ENCODE peak calls at places on chromosomes 11 and 22, in five cellular contexts. M, O, S, V and J are unnamed samples.

GRCh38 chr22:27792452-27793165 is 8.9 kb downstream of the MN1 start:
- DNase-seq in S (no peak), O (no peak), V (no peak), M (no peak), J (no peak)

GRCh38 chr11:118226294-118226693 is 1.5 kb upstream of the JAML start:
- DNase-seq in M (no peak), S (no peak), V (no peak), O (no peak), J (no peak)

GRCh38 chr11:67732045-67732787 is 57.8 kb upstream of the ALDH3B2 start:
- DNase-seq in V (no peak), O (no peak), M (no peak), S (no peak), J (no peak)

GRCh38 chr11:44327730-44328691 is 18.1 kb upstream of the ALX4 start:
- DNase-seq in S (no peak), V (no peak), O (no peak), M (no peak), J (no peak)

GRCh38 chr11:67312187-67313021 is 9.1 kb downstream of the SSH3 start:
- DNase-seq in S (no peak), V (no peak), M (peak), O (no peak), J (peak)

GRCh38 chr11:113314389-113315301 is at the start of gene TTC12:
- DNase-seq in S (peak), O (peak), M (peak), V (peak), J (peak)

GRCh38 chr22:41912338-41913039 is 2.4 kb downstream of the SHISA8 start:
- DNase-seq in O (no peak), S (no peak), V (no peak), M (no peak), J (no peak)

GRCh38 chr11:107908211-107908610 is 20.0 kb upstream of the RAB39A start:
- DNase-seq in S (no peak), V (no peak), M (no peak), O (no peak), J (no peak)

GRCh38 chr11:113957016-113957415 is 17.9 kb upstream of the HTR3A start:
- DNase-seq in S (no peak), V (no peak), M (no peak), O (no peak), J (no peak)

GRCh38 chr11:11975201-11976092 is 33.0 kb downstream of the DKK3 start:
- DNase-seq in V (no peak), M (no peak), O (no peak), S (no peak), J (no peak)

GRCh38 chr11:16788141-16789060 is 50.0 kb downstream of the C11orf58 start:
- DNase-seq in M (peak), V (peak), O (peak), S (peak), J (peak)

GRCh38 chr11:114291381-114291780 is 4.8 kb upstream of the NNMT start:
- DNase-seq in O (peak), M (no peak), V (peak), S (peak), J (no peak)

GRCh38 chr11:133978816-133979215 is 22.0 kb upstream of the IGSF9B start:
- DNase-seq in O (no peak), M (peak), S (peak), V (no peak), J (no peak)

GRCh38 chr11:64729851-64730382 is 6.9 kb upstream of the NRXN2 start:
- DNase-seq in S (no peak), V (peak), O (peak), M (no peak), J (no peak)

GRCh38 chr11:129750343-129751292 is 65.0 kb upstream of the TMEM45B start:
- DNase-seq in M (peak), V (peak), O (peak), S (peak), J (no peak)

GRCh38 chr11:130839950-130840666 is 76.2 kb downstream of the SNX19 start:
- DNase-seq in M (no peak), V (peak), S (peak), O (peak), J (no peak)

GRCh38 chr11:115333106-115333505 is 171.1 kb downstream of the CADM1 start:
- DNase-seq in O (no peak), M (peak), S (peak), V (peak), J (no peak)

GRCh38 chr11:83120328-83120727 is 36.6 kb upstream of the PCF11 start:
- DNase-seq in M (no peak), S (peak), O (no peak), V (peak), J (no peak)

GRCh38 chr22:38564669-38565068 is 5.3 kb downstream of the DMC1 start:
- DNase-seq in V (no peak), M (no peak), O (no peak), S (peak), J (no peak)

GRCh38 chr11:34560511-34560910 is 46.9 kb upstream of the ELF5 start:
- DNase-seq in O (no peak), M (no peak), S (no peak), V (no peak), J (no peak)

GRCh38 chr11:103609117-103610066 is 427.0 kb upstream of the DDI1 start:
- DNase-seq in O (no peak), S (peak), M (peak), V (peak), J (peak)

GRCh38 chr22:31857247-31857646 is 87.1 kb upstream of the YWHAH start:
- DNase-seq in V (no peak), M (peak), S (no peak), O (no peak), J (no peak)

GRCh38 chr11:115745041-115745440 is 240.8 kb upstream of the CADM1 start:
- DNase-seq in S (no peak), O (no peak), M (no peak), V (no peak), J (no peak)

GRCh38 chr11:12110714-12111481 is 508 bp downstream of the MICAL2 start:
- DNase-seq in M (peak), S (no peak), V (peak), O (no peak), J (no peak)

GRCh38 chr11:76135491-76135890 is 70.8 kb downstream of the WNT11 start:
- DNase-seq in O (no peak), M (no peak), V (no peak), S (no peak), J (no peak)

GRCh38 chr11:128496684-128497056 is 90.7 kb downstream of the ETS1 start:
- DNase-seq in M (no peak), V (no peak), S (no peak), O (no peak), J (no peak)

GRCh38 chr11:119933164-119933563 is 204.2 kb upstream of the NECTIN1 start:
- DNase-seq in S (no peak), M (no peak), V (no peak), O (no peak), J (no peak)

GRCh38 chr22:35622132-35622913 is 5.2 kb upstream of the MB start:
- DNase-seq in M (no peak), S (no peak), V (no peak), O (no peak), J (no peak)

GRCh38 chr11:115303929-115304328 is 200.3 kb downstream of the CADM1 start:
- DNase-seq in M (no peak), O (no peak), S (no peak), V (no peak), J (no peak)

GRCh38 chr11:112454841-112455240 is 194.2 kb upstream of the PLET1 start:
- DNase-seq in O (peak), V (no peak), S (no peak), M (no peak), J (no peak)

GRCh38 chr11:2272241-2272945 is 2.0 kb upstream of the ASCL2 start:
- DNase-seq in O (no peak), V (no peak), M (no peak), S (no peak), J (no peak)

GRCh38 chr11:2273311-2273710 is 2.9 kb upstream of the ASCL2 start:
- DNase-seq in M (no peak), S (no peak), V (no peak), O (no peak), J (no peak)

GRCh38 chr11:2271327-2272240 is 1.2 kb upstream of the ASCL2 start:
- DNase-seq in O (no peak), M (no peak), S (no peak), V (no peak), J (no peak)

GRCh38 chr11:2273771-2274170 is 3.4 kb upstream of the ASCL2 start:
- DNase-seq in O (no peak), M (no peak), S (no peak), V (no peak), J (no peak)

GRCh38 chr11:2272946-2273280 is 2.5 kb upstream of the ASCL2 start:
- DNase-seq in S (no peak), M (no peak), O (no peak), V (no peak), J (no peak)
- H2AFZ ChIP-seq in S (no peak), M (no peak), O (no peak), V (no peak), J (no peak)

GRCh38 chr11:8262552-8263108 is 1.0 kb downstream of the LMO1 start:
- DNase-seq in V (peak), M (peak), S (peak), O (peak), J (no peak)
- H2AFZ ChIP-seq in V (no peak), M (peak), S (peak), O (no peak), J (peak)

DNA sequence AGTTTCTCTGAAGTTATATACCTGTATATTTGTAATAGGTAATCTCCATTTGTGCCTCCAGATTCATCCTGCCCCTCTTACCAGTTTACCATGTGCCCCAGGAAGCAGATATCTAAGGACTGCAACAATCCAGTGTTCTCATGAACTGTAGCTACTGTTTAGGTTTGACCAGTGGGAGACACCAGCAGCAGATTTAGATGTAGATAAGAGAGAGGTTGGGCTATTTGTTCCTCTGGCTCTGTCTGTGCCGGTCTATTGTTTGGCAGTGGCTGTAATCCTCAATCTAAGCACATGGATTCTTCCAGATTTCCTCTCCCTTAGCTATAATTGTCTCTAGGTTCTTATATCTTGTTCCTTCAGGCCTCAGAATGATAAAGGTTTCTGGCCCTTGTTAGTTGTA is 88.4 kb downstream of the ANO3 start:
- DNase-seq in M (no peak), O (no peak), S (no peak), V (no peak), J (no peak)
- H2AFZ ChIP-seq in M (no peak), O (no peak), S (no peak), V (no peak), J (no peak)

DNA sequence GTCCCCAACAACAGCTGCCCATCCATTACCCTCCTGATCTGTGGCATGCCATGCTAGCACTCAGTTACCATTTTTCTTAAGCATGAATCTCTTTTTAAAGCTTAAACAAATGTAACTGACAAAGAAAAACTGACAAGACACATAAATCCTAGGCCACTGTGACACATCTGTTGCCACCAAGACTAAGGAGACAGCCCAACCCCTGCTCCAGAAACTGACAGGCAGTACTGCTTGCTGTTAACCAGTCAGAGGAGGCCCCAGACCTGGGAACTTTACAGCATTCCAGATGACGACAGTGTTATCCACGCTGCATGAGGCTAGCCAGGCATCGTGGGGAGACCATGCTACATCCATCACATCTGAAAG is 33.8 kb downstream of the HIRA start:
- DNase-seq in V (no peak), S (no peak), M (no peak), O (no peak), J (no peak)
- H2AFZ ChIP-seq in V (no peak), S (no peak), M (no peak), O (no peak), J (no peak)

GRCh38 chr11:8593455-8593854 is 573 bp downstream of the STK33 start:
- DNase-seq in O (peak), M (no peak), S (no peak), V (no peak), J (no peak)
- H2AFZ ChIP-seq in O (peak), M (peak), S (peak), V (no peak), J (no peak)

DNA sequence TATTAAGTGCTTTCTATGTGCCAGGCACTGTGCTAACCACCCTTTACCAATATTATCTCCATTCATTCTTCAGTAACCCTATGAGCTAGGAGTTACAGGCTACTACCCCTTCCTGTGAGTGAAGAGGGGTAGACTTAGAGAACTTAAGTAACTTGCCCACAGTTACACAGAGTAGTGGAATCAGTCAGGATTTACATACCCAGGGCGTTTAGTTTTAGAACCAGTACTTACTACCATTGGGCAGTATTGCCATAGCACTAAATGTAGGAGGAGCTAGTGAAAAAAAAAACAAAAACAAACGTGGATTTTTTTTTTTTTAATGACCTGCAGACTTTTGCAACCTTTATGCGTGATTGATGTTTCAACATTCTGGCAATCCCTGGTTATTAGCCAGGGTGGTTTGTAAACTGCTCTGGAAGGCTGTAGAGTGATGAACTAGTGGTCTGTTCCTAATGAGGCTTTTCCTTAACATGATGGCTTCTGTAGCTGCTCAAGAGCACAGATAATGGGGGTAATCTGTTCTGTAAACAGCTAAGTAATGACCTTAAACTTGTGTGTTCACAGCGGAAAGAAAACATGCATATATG is 11.4 kb downstream of the TBCEL start:
- DNase-seq in M (no peak), S (no peak), O (no peak), V (peak), J (no peak)
- H2AFZ ChIP-seq in M (no peak), S (no peak), O (no peak), V (no peak), J (no peak)